ENCODE peak calls at places on chromosomes 4 and X, in eight cellular contexts. One of them, this sample, is unnamed.
A peak's percentile ranks its signal among the peaks of the same experiment; 100 is the strongest.

GRCh38 chr4:67713531-67714247 is 12.7 kb upstream of the UBA6 start:
- DNase-seq in psoas muscle: no peak
- DNase-seq in tibial artery: no peak
- DNase-seq in CD8-positive, alpha-beta T cell: no peak
- DNase-seq in stomach: no peak
- DNase-seq in Peyer's patch: no peak
- DNase-seq in CD8-positive, alpha-beta memory T cell: no peak
- DNase-seq in left ventricle myocardium inferior: no peak
- DNase-seq in this sample: no peak

GRCh38 chr4:22129454-22130075 is 181.0 kb upstream of the KCNIP4 start:
- DNase-seq in psoas muscle: no peak
- DNase-seq in stomach: no peak
- DNase-seq in CD8-positive, alpha-beta memory T cell: no peak
- DNase-seq in Peyer's patch: no peak
- DNase-seq in CD8-positive, alpha-beta T cell: no peak
- DNase-seq in left ventricle myocardium inferior: no peak
- DNase-seq in tibial artery: no peak
- DNase-seq in this sample: no peak

GRCh38 chr4:145540235-145540634 is 58.6 kb downstream of the SMAD1 start:
- DNase-seq in Peyer's patch: no peak
- DNase-seq in CD8-positive, alpha-beta T cell: no peak
- DNase-seq in left ventricle myocardium inferior: no peak
- DNase-seq in stomach: no peak
- DNase-seq in CD8-positive, alpha-beta memory T cell: no peak
- DNase-seq in psoas muscle: no peak
- DNase-seq in tibial artery: no peak
- DNase-seq in this sample: no peak

GRCh38 chrX:400258-400657 is 13.6 kb upstream of the PPP2R3B start:
- DNase-seq in stomach: no peak
- DNase-seq in CD8-positive, alpha-beta memory T cell: no peak
- DNase-seq in Peyer's patch: no peak
- DNase-seq in tibial artery: no peak
- DNase-seq in CD8-positive, alpha-beta T cell: no peak
- DNase-seq in psoas muscle: no peak
- DNase-seq in left ventricle myocardium inferior: no peak
- DNase-seq in this sample: no peak

GRCh38 chr4:41620594-41621256 is 82.8 kb downstream of the LIMCH1 start:
- DNase-seq in Peyer's patch: no peak
- DNase-seq in stomach: no peak
- DNase-seq in CD8-positive, alpha-beta T cell: no peak
- DNase-seq in tibial artery: no peak
- DNase-seq in psoas muscle: no peak
- DNase-seq in left ventricle myocardium inferior: no peak
- DNase-seq in CD8-positive, alpha-beta memory T cell: no peak
- DNase-seq in this sample: no peak

GRCh38 chr4:27973056-27973455 is 1112.4 kb downstream of the STIM2 start:
- DNase-seq in left ventricle myocardium inferior: no peak
- DNase-seq in CD8-positive, alpha-beta T cell: no peak
- DNase-seq in psoas muscle: no peak
- DNase-seq in Peyer's patch: no peak
- DNase-seq in stomach: no peak
- DNase-seq in tibial artery: no peak
- DNase-seq in CD8-positive, alpha-beta memory T cell: no peak
- DNase-seq in this sample: no peak

GRCh38 chr4:170089743-170090666 is at the start of gene AADAT:
- DNase-seq in CD8-positive, alpha-beta memory T cell: no peak
- DNase-seq in left ventricle myocardium inferior: peak; percentile 79
- DNase-seq in CD8-positive, alpha-beta T cell: no peak
- DNase-seq in Peyer's patch: peak; percentile 71
- DNase-seq in psoas muscle: peak; percentile 89
- DNase-seq in tibial artery: peak; percentile 67
- DNase-seq in stomach: peak; percentile 69
- DNase-seq in this sample: no peak

GRCh38 chrX:33183366-33183765 is 28.0 kb downstream of the DMD start:
- DNase-seq in CD8-positive, alpha-beta T cell: no peak
- DNase-seq in Peyer's patch: no peak
- DNase-seq in CD8-positive, alpha-beta memory T cell: no peak
- DNase-seq in psoas muscle: peak; percentile 51
- DNase-seq in stomach: peak; percentile 33
- DNase-seq in left ventricle myocardium inferior: peak; percentile 17
- DNase-seq in tibial artery: peak; percentile 27
- DNase-seq in this sample: no peak

GRCh38 chr4:95095352-95095974 is 337.7 kb downstream of the BMPR1B start:
- DNase-seq in psoas muscle: no peak
- DNase-seq in CD8-positive, alpha-beta memory T cell: no peak
- DNase-seq in CD8-positive, alpha-beta T cell: no peak
- DNase-seq in tibial artery: no peak
- DNase-seq in Peyer's patch: no peak
- DNase-seq in stomach: no peak
- DNase-seq in left ventricle myocardium inferior: no peak
- DNase-seq in this sample: no peak

GRCh38 chr4:71195932-71196331 is 142.9 kb upstream of the SLC4A4 start:
- DNase-seq in CD8-positive, alpha-beta T cell: no peak
- DNase-seq in tibial artery: no peak
- DNase-seq in CD8-positive, alpha-beta memory T cell: no peak
- DNase-seq in Peyer's patch: no peak
- DNase-seq in left ventricle myocardium inferior: no peak
- DNase-seq in psoas muscle: no peak
- DNase-seq in stomach: no peak
- DNase-seq in this sample: no peak

GRCh38 chr4:15653864-15654391 is 1.2 kb downstream of the FBXL5 start:
- DNase-seq in left ventricle myocardium inferior: no peak
- DNase-seq in Peyer's patch: no peak
- DNase-seq in CD8-positive, alpha-beta memory T cell: no peak
- DNase-seq in tibial artery: no peak
- DNase-seq in psoas muscle: no peak
- DNase-seq in stomach: no peak
- DNase-seq in CD8-positive, alpha-beta T cell: no peak
- DNase-seq in this sample: no peak

GRCh38 chr4:41734366-41734765 is 14.2 kb downstream of the PHOX2B start:
- DNase-seq in stomach: no peak
- DNase-seq in left ventricle myocardium inferior: no peak
- DNase-seq in CD8-positive, alpha-beta memory T cell: no peak
- DNase-seq in Peyer's patch: no peak
- DNase-seq in psoas muscle: no peak
- DNase-seq in tibial artery: no peak
- DNase-seq in CD8-positive, alpha-beta T cell: no peak
- DNase-seq in this sample: no peak

GRCh38 chr4:113646456-113646809 is 115.1 kb downstream of the CAMK2D start:
- DNase-seq in tibial artery: no peak
- DNase-seq in CD8-positive, alpha-beta memory T cell: no peak
- DNase-seq in CD8-positive, alpha-beta T cell: no peak
- DNase-seq in psoas muscle: peak; percentile 53
- DNase-seq in left ventricle myocardium inferior: no peak
- DNase-seq in stomach: no peak
- DNase-seq in Peyer's patch: peak; percentile 56
- DNase-seq in this sample: no peak

GRCh38 chrX:9635368-9635767 is 130.3 kb downstream of the GPR143 start:
- DNase-seq in Peyer's patch: no peak
- DNase-seq in psoas muscle: no peak
- DNase-seq in CD8-positive, alpha-beta memory T cell: no peak
- DNase-seq in tibial artery: no peak
- DNase-seq in stomach: no peak
- DNase-seq in left ventricle myocardium inferior: peak; percentile 36
- DNase-seq in CD8-positive, alpha-beta T cell: no peak
- DNase-seq in this sample: no peak

GRCh38 chrX:10631416-10632145 is 11.2 kb upstream of the MID1 start:
- DNase-seq in tibial artery: no peak
- DNase-seq in psoas muscle: no peak
- DNase-seq in CD8-positive, alpha-beta T cell: no peak
- DNase-seq in Peyer's patch: no peak
- DNase-seq in CD8-positive, alpha-beta memory T cell: no peak
- DNase-seq in left ventricle myocardium inferior: no peak
- DNase-seq in stomach: no peak
- DNase-seq in this sample: no peak

GRCh38 chrX:13373027-13373806 is 53.4 kb upstream of the ATXN3L start:
- DNase-seq in stomach: no peak
- DNase-seq in psoas muscle: no peak
- DNase-seq in tibial artery: no peak
- DNase-seq in CD8-positive, alpha-beta memory T cell: no peak
- DNase-seq in left ventricle myocardium inferior: no peak
- DNase-seq in Peyer's patch: no peak
- DNase-seq in CD8-positive, alpha-beta T cell: no peak
- DNase-seq in this sample: no peak

GRCh38 chr4:74330295-74330750 is 22.1 kb downstream of the EPGN start:
- DNase-seq in tibial artery: no peak
- DNase-seq in stomach: no peak
- DNase-seq in Peyer's patch: no peak
- DNase-seq in psoas muscle: no peak
- DNase-seq in CD8-positive, alpha-beta T cell: no peak
- DNase-seq in left ventricle myocardium inferior: no peak
- DNase-seq in CD8-positive, alpha-beta memory T cell: no peak
- DNase-seq in this sample: no peak

GRCh38 chr4:38099020-38099600 is 138.9 kb downstream of the PTTG2 start:
- DNase-seq in Peyer's patch: no peak
- DNase-seq in CD8-positive, alpha-beta memory T cell: no peak
- DNase-seq in left ventricle myocardium inferior: no peak
- DNase-seq in tibial artery: no peak
- DNase-seq in CD8-positive, alpha-beta T cell: no peak
- DNase-seq in psoas muscle: no peak
- DNase-seq in stomach: no peak
- DNase-seq in this sample: no peak

GRCh38 chr4:38099908-38100407 is 139.8 kb downstream of the PTTG2 start:
- DNase-seq in left ventricle myocardium inferior: no peak
- DNase-seq in CD8-positive, alpha-beta T cell: no peak
- DNase-seq in psoas muscle: no peak
- DNase-seq in stomach: no peak
- DNase-seq in CD8-positive, alpha-beta memory T cell: no peak
- DNase-seq in tibial artery: no peak
- DNase-seq in Peyer's patch: no peak
- DNase-seq in this sample: peak; percentile 68

GRCh38 chr4:38102942-38103604 is 142.9 kb downstream of the PTTG2 start:
- DNase-seq in tibial artery: no peak
- DNase-seq in CD8-positive, alpha-beta T cell: no peak
- DNase-seq in Peyer's patch: no peak
- DNase-seq in psoas muscle: no peak
- DNase-seq in left ventricle myocardium inferior: no peak
- DNase-seq in CD8-positive, alpha-beta memory T cell: no peak
- DNase-seq in stomach: no peak
- DNase-seq in this sample: no peak

GRCh38 chr4:38101563-38101962 is 141.4 kb downstream of the PTTG2 start:
- DNase-seq in left ventricle myocardium inferior: no peak
- DNase-seq in Peyer's patch: no peak
- DNase-seq in CD8-positive, alpha-beta memory T cell: no peak
- DNase-seq in psoas muscle: no peak
- DNase-seq in CD8-positive, alpha-beta T cell: no peak
- DNase-seq in stomach: no peak
- DNase-seq in tibial artery: no peak
- DNase-seq in this sample: peak; percentile 70

DNA sequence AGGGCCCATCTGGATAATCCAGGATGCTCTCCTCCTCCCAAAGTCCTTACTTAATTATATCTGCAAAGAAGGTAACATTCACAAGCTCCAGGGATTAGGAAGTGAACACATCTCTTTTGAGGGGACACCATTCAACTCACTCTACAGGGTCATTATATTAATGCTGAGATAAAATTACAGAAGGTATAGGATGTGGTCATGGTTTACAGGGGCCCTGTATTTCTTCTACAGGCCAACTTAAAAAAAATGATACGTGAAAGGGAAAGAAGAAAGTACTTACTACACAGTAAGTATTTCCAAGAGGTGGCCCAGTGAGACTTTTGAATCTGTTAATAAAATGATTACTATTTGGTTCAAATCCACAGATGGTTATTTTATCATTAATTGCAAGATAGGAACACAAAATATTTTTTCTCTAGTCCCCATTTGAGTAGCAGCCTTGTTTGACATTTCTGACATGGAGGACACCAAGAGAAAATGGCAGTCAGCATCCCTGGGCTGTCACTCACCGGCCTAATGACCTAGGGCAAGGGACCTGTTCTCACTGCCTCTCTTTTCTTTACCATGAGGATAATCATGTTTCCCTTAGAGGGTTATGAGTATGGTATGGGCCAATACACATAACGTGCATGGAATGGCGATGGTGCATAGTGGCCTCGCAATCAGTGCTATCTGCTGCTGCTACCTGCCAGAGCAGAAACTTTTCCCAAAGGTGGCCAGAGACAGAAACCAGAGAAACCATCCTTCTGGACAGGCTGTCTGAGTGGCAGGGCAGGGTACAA is 140.5 kb downstream of the PTTG2 start:
- DNase-seq in psoas muscle: no peak
- DNase-seq in tibial artery: no peak
- DNase-seq in Peyer's patch: no peak
- DNase-seq in stomach: no peak
- DNase-seq in CD8-positive, alpha-beta memory T cell: no peak
- DNase-seq in CD8-positive, alpha-beta T cell: no peak
- DNase-seq in left ventricle myocardium inferior: no peak
- DNase-seq in this sample: no peak
- H3K27ac ChIP-seq in psoas muscle: peak overlapping the region; percentile 4
- H3K27ac ChIP-seq in tibial artery: peak overlapping the region; percentile 46
- H3K27ac ChIP-seq in Peyer's patch: no peak overlapping the region
- H3K27ac ChIP-seq in stomach: peak overlapping the region; percentile 3
- H3K27ac ChIP-seq in CD8-positive, alpha-beta memory T cell: no peak overlapping the region
- H3K27ac ChIP-seq in CD8-positive, alpha-beta T cell: no peak overlapping the region
- H3K27ac ChIP-seq in left ventricle myocardium inferior: peak overlapping the region; percentile 25
- H3K27ac ChIP-seq in this sample: peak overlapping the region; percentile 83

GRCh38 chrX:139213241-139213709 is 317.3 kb upstream of the F9 start:
- DNase-seq in psoas muscle: no peak
- DNase-seq in CD8-positive, alpha-beta T cell: no peak
- DNase-seq in tibial artery: no peak
- DNase-seq in left ventricle myocardium inferior: no peak
- DNase-seq in CD8-positive, alpha-beta memory T cell: no peak
- DNase-seq in Peyer's patch: no peak
- DNase-seq in stomach: no peak
- DNase-seq in this sample: no peak
- H3K27ac ChIP-seq in psoas muscle: peak overlapping the region; percentile 33
- H3K27ac ChIP-seq in CD8-positive, alpha-beta T cell: no peak overlapping the region
- H3K27ac ChIP-seq in tibial artery: no peak overlapping the region
- H3K27ac ChIP-seq in left ventricle myocardium inferior: no peak overlapping the region
- H3K27ac ChIP-seq in CD8-positive, alpha-beta memory T cell: peak overlapping the region; percentile 31
- H3K27ac ChIP-seq in Peyer's patch: no peak overlapping the region
- H3K27ac ChIP-seq in stomach: no peak overlapping the region
- H3K27ac ChIP-seq in this sample: no peak overlapping the region

GRCh38 chr4:143352720-143353119 is 16.0 kb downstream of the GAB1 start:
- DNase-seq in psoas muscle: no peak
- DNase-seq in CD8-positive, alpha-beta memory T cell: no peak
- DNase-seq in stomach: no peak
- DNase-seq in CD8-positive, alpha-beta T cell: no peak
- DNase-seq in left ventricle myocardium inferior: no peak
- DNase-seq in Peyer's patch: no peak
- DNase-seq in tibial artery: no peak
- DNase-seq in this sample: no peak
- H3K27ac ChIP-seq in psoas muscle: no peak overlapping the region
- H3K27ac ChIP-seq in CD8-positive, alpha-beta memory T cell: no peak overlapping the region
- H3K27ac ChIP-seq in stomach: peak overlapping the region; percentile 66
- H3K27ac ChIP-seq in CD8-positive, alpha-beta T cell: no peak overlapping the region
- H3K27ac ChIP-seq in left ventricle myocardium inferior: no peak overlapping the region
- H3K27ac ChIP-seq in Peyer's patch: peak overlapping the region; percentile 0
- H3K27ac ChIP-seq in tibial artery: peak overlapping the region; percentile 68
- H3K27ac ChIP-seq in this sample: peak overlapping the region; percentile 97

DNA sequence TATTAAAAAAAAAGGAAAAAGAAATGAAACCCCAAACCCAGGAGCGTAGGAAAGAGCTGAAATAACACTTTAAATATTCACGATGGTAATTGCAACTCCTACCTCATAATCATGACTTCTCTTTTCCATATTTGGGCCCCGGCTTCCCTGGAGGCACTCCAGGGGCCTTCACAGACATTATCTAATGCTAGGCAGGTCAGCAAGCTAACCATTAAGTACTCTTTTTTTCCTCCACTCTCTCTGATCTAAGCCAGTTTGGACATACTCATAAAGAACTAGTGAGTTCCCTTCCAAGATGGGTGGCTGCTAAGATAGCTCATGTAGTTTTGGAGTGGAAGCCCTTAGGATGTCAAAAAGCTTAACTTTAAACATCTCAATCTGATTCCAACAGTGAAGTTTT is 83.2 kb downstream of the SH3KBP1 start:
- DNase-seq in Peyer's patch: no peak
- DNase-seq in CD8-positive, alpha-beta memory T cell: no peak
- DNase-seq in stomach: no peak
- DNase-seq in left ventricle myocardium inferior: no peak
- DNase-seq in tibial artery: no peak
- DNase-seq in psoas muscle: no peak
- DNase-seq in CD8-positive, alpha-beta T cell: no peak
- DNase-seq in this sample: no peak
- H3K27ac ChIP-seq in Peyer's patch: no peak overlapping the region
- H3K27ac ChIP-seq in CD8-positive, alpha-beta memory T cell: no peak overlapping the region
- H3K27ac ChIP-seq in stomach: no peak overlapping the region
- H3K27ac ChIP-seq in left ventricle myocardium inferior: no peak overlapping the region
- H3K27ac ChIP-seq in tibial artery: no peak overlapping the region
- H3K27ac ChIP-seq in psoas muscle: no peak overlapping the region
- H3K27ac ChIP-seq in CD8-positive, alpha-beta T cell: no peak overlapping the region
- H3K27ac ChIP-seq in this sample: no peak overlapping the region

This sample was measured in epithelial cell of prostate.